ENCODE peak calls at places on chromosomes 4 and X, in six cellular contexts. Y is endothelial cell, J is osteocyte, C is K562, Q is astrocyte, P is mesothelial cell of epicardium. V is an unnamed sample.

GRCh38 chr4:122718265-122718664 is 14.2 kb upstream of the BBS12 start:
- DNase-seq in Y (no peak), J (no peak), C (no peak), Q (no peak), P (no peak), V (no peak)

GRCh38 chr4:54017308-54017707 is 47.1 kb downstream of the CHIC2 start:
- DNase-seq in Y (no peak), J (no peak), C (no peak), Q (no peak), P (no peak), V (no peak)

GRCh38 chrX:63967541-63967940 is 182.5 kb upstream of the ARHGEF9 start:
- DNase-seq in Y (no peak), J (no peak), C (no peak), Q (no peak), P (no peak), V (no peak)

GRCh38 chrX:13487731-13488505 is 81.5 kb upstream of the EGFL6 start:
- DNase-seq in Y (peak; percentile 39), J (no peak), C (peak; percentile 14), Q (peak; percentile 87), P (no peak), V (no peak)

GRCh38 chr4:188701952-188702351 is 562.7 kb downstream of the TRIML1 start:
- DNase-seq in Y (no peak), J (no peak), C (no peak), Q (no peak), P (no peak), V (no peak)

GRCh38 chrX:93673869-93674271 is at the start of gene FAM133A:
- DNase-seq in Y (no peak), J (no peak), C (no peak), Q (peak; percentile 66), P (no peak), V (no peak)

GRCh38 chr4:123616970-123617392 is 220.4 kb downstream of the SPRY1 start:
- DNase-seq in Y (peak; percentile 34), J (no peak), C (no peak), Q (no peak), P (no peak), V (no peak)

GRCh38 chrX:70280573-70280972 is 1.4 kb upstream of the RAB41 start:
- DNase-seq in Y (no peak), J (no peak), C (no peak), Q (no peak), P (no peak), V (no peak)

GRCh38 chrX:118271770-118272169 is 74.1 kb upstream of the WDR44 start:
- DNase-seq in Y (no peak), J (no peak), C (no peak), Q (peak; percentile 1), P (no peak), V (no peak)

GRCh38 chrX:10755477-10756334 is 135.3 kb upstream of the MID1 start:
- DNase-seq in Y (no peak), J (no peak), C (no peak), Q (peak; percentile 89), P (no peak), V (no peak)

GRCh38 chr4:159069922-159070321 is 33.0 kb upstream of the RAPGEF2 start:
- DNase-seq in Y (no peak), J (no peak), C (no peak), Q (peak; percentile 80), P (no peak), V (no peak)

GRCh38 chr4:8836664-8837171 is 34.9 kb downstream of the HMX1 start:
- DNase-seq in Y (no peak), J (peak; percentile 75), C (no peak), Q (no peak), P (no peak), V (peak; percentile 1)

GRCh38 chr4:41866799-41867677 is 68.2 kb upstream of the TMEM33 start:
- DNase-seq in Y (peak; percentile 17), J (no peak), C (no peak), Q (no peak), P (no peak), V (no peak)

GRCh38 chrX:73214366-73215094 is at the start of gene NAP1L2:
- DNase-seq in Y (peak; percentile 32), J (no peak), C (no peak), Q (peak; percentile 42), P (no peak), V (no peak)

GRCh38 chr4:81648576-81649272 is 177.0 kb upstream of the RASGEF1B start:
- DNase-seq in Y (no peak), J (no peak), C (no peak), Q (peak; percentile 35), P (no peak), V (no peak)

GRCh38 chr4:6300359-6300758 is 30.7 kb downstream of the WFS1 start:
- DNase-seq in Y (no peak), J (no peak), C (no peak), Q (no peak), P (no peak), V (no peak)

GRCh38 chrX:148135738-148136137 is 154.6 kb downstream of the FMR1NB start:
- DNase-seq in Y (no peak), J (no peak), C (no peak), Q (peak; percentile 1), P (no peak), V (no peak)

GRCh38 chr4:153731239-153731638 is 28.6 kb downstream of the RNF175 start:
- DNase-seq in Y (no peak), J (no peak), C (no peak), Q (peak; percentile 68), P (no peak), V (no peak)

GRCh38 chr4:95541889-95542607 is 6.7 kb downstream of the UNC5C start:
- DNase-seq in Y (no peak), J (no peak), C (no peak), Q (no peak), P (no peak), V (no peak)

GRCh38 chr4:179595671-179596410 is 2153.6 kb upstream of the AGA start:
- DNase-seq in Y (no peak), J (no peak), C (no peak), Q (peak; percentile 97), P (no peak), V (no peak)

GRCh38 chr4:170853422-170854021 is 763.8 kb upstream of the AADAT start:
- DNase-seq in Y (peak; percentile 73), J (peak; percentile 85), C (peak; percentile 16), Q (no peak), P (no peak), V (no peak)

GRCh38 chrX:116276191-116276700 is 105.7 kb downstream of the AGTR2 start:
- DNase-seq in Y (no peak), J (no peak), C (no peak), Q (no peak), P (no peak), V (no peak)

GRCh38 chr4:141220655-141221605 is at the start of gene ZNF330:
- DNase-seq in Y (peak; percentile 97), J (peak; percentile 97), C (peak; percentile 94), Q (peak; percentile 84), P (peak; percentile 83), V (peak; percentile 95)
- TF ChIP-seq CTCF in Y (no peak), J (peak; percentile 48), C (peak; percentile 35), Q (peak; percentile 19), P (no peak), V (no peak)

GRCh38 chrX:109632906-109633504 is 8.0 kb upstream of the KCNE5 start:
- DNase-seq in Y (peak; percentile 23), J (no peak), C (peak; percentile 34), Q (no peak), P (no peak), V (no peak)

GRCh38 chrX:109638158-109638557 is 13.2 kb upstream of the KCNE5 start:
- DNase-seq in Y (no peak), J (no peak), C (no peak), Q (no peak), P (no peak), V (no peak)

GRCh38 chrX:109629310-109629709 is 4.3 kb upstream of the KCNE5 start:
- DNase-seq in Y (no peak), J (no peak), C (no peak), Q (no peak), P (no peak), V (no peak)

DNA sequence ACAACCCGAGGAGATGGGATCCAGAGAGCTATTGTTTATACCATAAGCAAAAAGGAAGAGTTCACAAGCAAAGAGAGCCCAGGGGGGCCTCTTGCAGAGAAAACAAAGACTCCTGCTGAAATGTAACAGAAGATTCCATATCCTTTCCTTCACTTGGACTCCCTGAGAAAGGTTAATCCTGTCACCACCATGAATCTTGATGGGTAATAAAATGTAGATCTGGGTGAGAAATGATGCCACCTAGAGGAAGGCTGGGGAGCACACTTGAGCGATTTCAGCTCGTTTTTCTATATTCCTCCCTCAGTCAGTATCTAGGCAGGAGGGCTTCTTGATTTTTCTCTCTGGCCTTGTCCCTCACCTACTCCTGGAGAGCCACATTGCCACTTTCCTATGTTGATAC is 10.2 kb upstream of the KCNE5 start:
- DNase-seq in Y (no peak), J (no peak), C (peak; percentile 20), Q (no peak), P (no peak), V (no peak)
- TF ChIP-seq CTCF in Y (peak; percentile 49), J (peak; percentile 61), C (peak; percentile 57), Q (peak; percentile 57), P (peak; percentile 44), V (no peak)

DNA sequence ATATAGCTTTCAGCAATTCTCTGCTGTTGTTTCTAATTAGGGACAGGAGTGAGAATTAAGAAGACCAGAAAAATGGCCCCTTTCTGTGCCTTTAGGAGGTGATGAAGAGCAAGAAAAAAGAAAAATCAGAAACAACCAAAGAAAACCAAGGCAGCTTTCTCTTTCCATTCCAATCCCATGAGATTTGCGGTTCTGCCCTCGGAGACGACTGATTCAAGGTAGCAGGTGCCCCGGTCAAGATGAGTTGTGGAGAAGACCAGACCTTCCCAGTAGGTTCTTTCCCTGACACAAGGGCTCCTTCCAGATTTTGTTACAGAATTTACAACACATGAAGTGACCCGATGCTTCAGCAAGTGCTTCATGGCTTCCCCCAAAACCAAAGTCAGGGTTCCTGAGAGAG is 21.9 kb downstream of the TLR10 start:
- DNase-seq in Y (no peak), J (no peak), C (no peak), Q (no peak), P (no peak), V (peak; percentile 50)
- TF ChIP-seq CTCF in Y (no peak), J (no peak), C (no peak), Q (no peak), P (no peak), V (no peak)

GRCh38 chr4:10075953-10076391 is 40.6 kb downstream of the WDR1 start:
- DNase-seq in Y (no peak), J (no peak), C (peak; percentile 19), Q (no peak), P (no peak), V (no peak)

GRCh38 chr4:10074076-10074766 is 42.4 kb downstream of the WDR1 start:
- DNase-seq in Y (no peak), J (no peak), C (no peak), Q (no peak), P (no peak), V (no peak)

GRCh38 chr4:10072420-10073017 is 44.1 kb downstream of the WDR1 start:
- DNase-seq in Y (no peak), J (no peak), C (no peak), Q (no peak), P (no peak), V (no peak)

GRCh38 chr4:10075158-10075863 is 41.3 kb downstream of the WDR1 start:
- DNase-seq in Y (no peak), J (no peak), C (peak; percentile 19), Q (no peak), P (no peak), V (no peak)

DNA sequence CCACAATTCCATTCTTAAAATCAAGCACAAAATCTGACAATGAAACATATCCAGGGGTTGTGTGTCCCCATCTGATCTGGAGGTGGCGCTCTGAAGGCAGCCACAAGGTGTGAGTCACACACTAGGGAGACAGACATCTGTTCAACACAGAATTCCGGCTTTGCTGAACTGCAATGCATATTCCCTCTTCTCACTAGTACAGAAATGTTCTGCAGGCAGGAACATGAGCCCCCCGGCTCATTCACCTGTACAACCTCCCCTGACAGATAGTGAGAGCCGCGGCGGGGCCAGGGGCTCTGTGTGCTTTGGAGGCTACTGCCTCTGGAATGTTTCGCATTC is 41.9 kb downstream of the WDR1 start:
- DNase-seq in Y (no peak), J (no peak), C (peak; percentile 44), Q (peak; percentile 53), P (no peak), V (no peak)
- TF ChIP-seq CTCF in Y (no peak), J (peak; percentile 56), C (peak; percentile 65), Q (peak; percentile 71), P (no peak), V (no peak)

V was measured in activated B cell treated with CpG ODN at 0.5 μM for 24 hours.